ENCODE peak calls at places on chromosomes 11 and 22, in five cellular contexts. S is coronary artery, C is stomach, X is uterus, E is spleen. W is an unnamed sample.

GRCh38 chr22:50694766-50695420 is 22.3 kb downstream of the SHANK3 start:
- DNase-seq in S (no peak), X (no peak), C (no peak), E (peak; percentile 45), W (no peak)

GRCh38 chr11:27904358-27905055 is 203.4 kb downstream of the KIF18A start:
- DNase-seq in X (no peak), C (no peak), S (no peak), E (no peak), W (no peak)

GRCh38 chr22:47540011-47540410 is 777.6 kb downstream of the TBC1D22A start:
- DNase-seq in S (no peak), C (no peak), X (no peak), E (no peak), W (no peak)

GRCh38 chr22:25748140-25748539 is 6.2 kb downstream of the MYO18B start:
- DNase-seq in C (no peak), S (no peak), X (no peak), E (no peak), W (no peak)

GRCh38 chr11:18739684-18740083 is 13.7 kb upstream of the IGSF22 start:
- DNase-seq in X (no peak), E (no peak), S (no peak), C (no peak), W (no peak)

GRCh38 chr22:32311551-32312071 is 46.1 kb upstream of the RFPL3 start:
- DNase-seq in S (peak; percentile 17), X (no peak), C (peak; percentile 4), E (no peak), W (peak; percentile 75)

GRCh38 chr11:30789270-30789669 is 203.1 kb upstream of the MPPED2 start:
- DNase-seq in E (no peak), S (no peak), X (no peak), C (no peak), W (peak; percentile 96)

GRCh38 chr11:75728992-75729391 is 11.4 kb downstream of the MOGAT2 start:
- DNase-seq in E (peak; percentile 4), C (no peak), S (no peak), X (no peak), W (no peak)

GRCh38 chr11:115497303-115497702 is 6.9 kb downstream of the CADM1 start:
- DNase-seq in E (no peak), C (no peak), X (no peak), S (no peak), W (no peak)

GRCh38 chr11:84019576-84020194 is 733.5 kb upstream of the CCDC90B start:
- DNase-seq in C (no peak), S (no peak), E (no peak), X (no peak), W (no peak)

GRCh38 chr11:105611837-105612480 is 2.1 kb downstream of the GRIA4 start:
- DNase-seq in C (no peak), S (no peak), E (no peak), X (no peak), W (no peak)

GRCh38 chr11:124763156-124763947 is 1.3 kb upstream of the ESAM start:
- DNase-seq in E (peak; percentile 94), C (peak; percentile 92), X (peak; percentile 84), S (peak; percentile 89), W (peak; percentile 90)

GRCh38 chr11:126345759-126346585 is 9.5 kb upstream of the ST3GAL4 start:
- DNase-seq in S (no peak), C (no peak), E (peak; percentile 90), X (peak; percentile 75), W (peak; percentile 67)

GRCh38 chr11:31800398-31801265 is 10.5 kb downstream of the PAX6 start:
- DNase-seq in S (no peak), X (no peak), C (no peak), E (no peak), W (no peak)

GRCh38 chr11:57567210-57567511 is 311 bp downstream of the UBE2L6 start:
- DNase-seq in C (no peak), E (no peak), X (no peak), S (no peak), W (peak; percentile 12)

GRCh38 chr11:10893713-10894112 is 35.9 kb upstream of the ZBED5 start:
- DNase-seq in E (no peak), C (no peak), S (no peak), X (no peak), W (no peak)

GRCh38 chr11:33387996-33388395 is 130.8 kb downstream of the HIPK3 start:
- DNase-seq in E (no peak), S (no peak), C (no peak), X (no peak), W (no peak)

GRCh38 chr22:27911329-27911728 is 7.7 kb downstream of the PITPNB start:
- DNase-seq in S (no peak), C (no peak), E (no peak), X (no peak), W (no peak)

GRCh38 chr11:67303132-67303988 is at the start of gene SSH3:
- DNase-seq in C (peak; percentile 91), E (peak; percentile 94), S (peak; percentile 80), X (peak; percentile 64), W (peak; percentile 58)

GRCh38 chr11:110366234-110366633 is 63.5 kb upstream of the FDX1 start:
- DNase-seq in S (no peak), X (no peak), C (peak; percentile 74), E (no peak), W (no peak)

GRCh38 chr22:23137905-23138520 is 3.8 kb downstream of the RSPH14 start:
- DNase-seq in X (no peak), C (no peak), E (no peak), S (no peak), W (no peak)

GRCh38 chr11:32334822-32335221 is 100.5 kb downstream of the WT1 start:
- DNase-seq in X (no peak), E (no peak), C (no peak), S (no peak), W (peak; percentile 82)

GRCh38 chr11:13826505-13827278 is 135.8 kb upstream of the SPON1 start:
- DNase-seq in S (no peak), C (no peak), E (no peak), X (no peak), W (no peak)

GRCh38 chr11:8315463-8315862 is 51.8 kb upstream of the LMO1 start:
- DNase-seq in X (no peak), C (no peak), S (no peak), E (peak; percentile 38), W (no peak)

GRCh38 chr22:29348956-29349355 is 33.5 kb upstream of the RASL10A start:
- DNase-seq in C (no peak), E (no peak), S (no peak), X (no peak), W (no peak)

GRCh38 chr11:118621898-118622375 is 14.5 kb downstream of the PHLDB1 start:
- DNase-seq in C (no peak), E (peak; percentile 53), X (no peak), S (no peak), W (no peak)

GRCh38 chr11:64334764-64335741 is 5.0 kb upstream of the CCDC88B start:
- DNase-seq in S (no peak), X (no peak), E (no peak), C (peak; percentile 57), W (peak; percentile 73)

GRCh38 chr22:24411256-24412004 is 16.0 kb upstream of the ADORA2A start:
- DNase-seq in S (no peak), E (no peak), X (no peak), C (peak; percentile 22), W (no peak)
- H3K27ac ChIP-seq in S (no peak overlapping the region), E (no peak overlapping the region), X (no peak overlapping the region), C (no peak overlapping the region), W (no peak overlapping the region)

DNA sequence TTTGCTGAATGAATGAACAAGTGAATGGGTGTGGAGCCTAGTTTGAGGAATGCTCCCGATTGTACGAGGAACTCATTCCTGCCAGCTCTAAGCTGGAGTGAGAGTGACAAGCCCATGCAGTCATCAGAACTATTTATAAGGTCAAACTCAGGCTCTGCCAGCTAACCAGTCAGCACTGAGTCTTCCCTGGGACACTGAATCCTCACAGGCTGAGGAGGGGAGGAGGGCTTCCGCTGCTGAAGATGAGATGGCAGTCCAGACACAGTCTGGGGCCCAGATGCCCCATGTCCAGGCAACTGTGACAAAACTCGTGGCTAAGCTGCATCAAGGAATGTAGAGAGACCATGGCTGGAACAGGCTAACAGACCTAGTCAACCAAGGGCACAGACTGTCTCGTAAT is 4.0 kb downstream of the LRP4 start:
- DNase-seq in X (no peak), C (no peak), E (no peak), S (no peak), W (no peak)
- H3K27ac ChIP-seq in X (no peak overlapping the region), C (no peak overlapping the region), E (peak overlapping the region; percentile 25), S (no peak overlapping the region), W (peak overlapping the region; percentile 1)

GRCh38 chr11:129862123-129862522 is 33.3 kb downstream of the NFRKB start:
- DNase-seq in X (no peak), C (no peak), E (no peak), S (no peak), W (no peak)
- H3K27ac ChIP-seq in X (peak overlapping the region; percentile 17), C (peak overlapping the region; percentile 66), E (no peak overlapping the region), S (no peak overlapping the region), W (peak overlapping the region; percentile 62)

GRCh38 chr22:31103111-31103510 is 4.3 kb downstream of the SELENOM start:
- DNase-seq in E (peak; percentile 35), S (no peak), X (no peak), C (no peak), W (no peak)
- H3K27ac ChIP-seq in E (peak overlapping the region; percentile 42), S (peak overlapping the region; percentile 98), X (peak overlapping the region; percentile 96), C (peak overlapping the region; percentile 96), W (no peak overlapping the region)

GRCh38 chr11:128716231-128716630 is 22.4 kb downstream of the FLI1 start:
- DNase-seq in E (no peak), X (no peak), S (no peak), C (no peak), W (no peak)

GRCh38 chr11:128714881-128715280 is 21.0 kb downstream of the FLI1 start:
- DNase-seq in X (no peak), E (no peak), C (no peak), S (no peak), W (no peak)

GRCh38 chr11:128713595-128713994 is 19.7 kb downstream of the FLI1 start:
- DNase-seq in E (no peak), X (no peak), S (no peak), C (no peak), W (no peak)

GRCh38 chr11:128715691-128716153 is 21.9 kb downstream of the FLI1 start:
- DNase-seq in C (no peak), S (no peak), E (no peak), X (no peak), W (no peak)

GRCh38 chr11:128714121-128714520 is 20.2 kb downstream of the FLI1 start:
- DNase-seq in S (no peak), E (no peak), X (no peak), C (no peak), W (no peak)
- H3K27ac ChIP-seq in S (no peak overlapping the region), E (peak overlapping the region; percentile 100), X (peak overlapping the region; percentile 39), C (no peak overlapping the region), W (no peak overlapping the region)

DNA sequence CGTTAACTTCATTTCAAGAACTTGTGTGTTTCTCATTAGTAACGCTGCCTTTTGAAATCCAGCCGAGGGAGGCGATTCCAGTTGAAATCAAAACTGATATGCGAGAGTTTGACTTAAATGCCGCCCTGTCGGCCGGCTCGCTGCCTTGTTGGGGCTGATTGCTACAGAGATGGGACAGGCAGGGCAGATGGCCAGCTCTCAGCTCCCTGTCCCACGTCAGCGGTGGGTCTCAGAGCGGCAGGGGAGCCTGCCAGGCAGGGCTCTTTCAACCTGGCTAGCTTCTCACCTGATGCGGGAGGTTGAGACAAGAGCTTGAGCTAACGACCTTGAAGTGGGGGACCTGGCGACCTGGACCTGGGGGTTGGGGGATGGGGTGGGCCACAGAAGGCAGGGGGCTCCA is 51.9 kb upstream of the ALX4 start:
- DNase-seq in C (no peak), E (no peak), S (no peak), X (peak; percentile 27), W (peak; percentile 35)
- H3K27ac ChIP-seq in C (no peak overlapping the region), E (no peak overlapping the region), S (no peak overlapping the region), X (no peak overlapping the region), W (no peak overlapping the region)